ENCODE peak calls at places on chromosomes 2 and 18, in four cellular contexts. I, P, Z and M are unnamed samples. For H3K4me1 and H3K79me2, the result is how much of the 10 kb centered on the place peaks cover.

GRCh38 chr18:61531182-61531581 is 198.0 kb downstream of the CDH20 start:
- DNase-seq in I (no peak), Z (no peak), P (no peak), M (no peak)

GRCh38 chr18:42654561-42654960 is 460.9 kb downstream of the RIT2 start:
- DNase-seq in I (no peak), P (peak), Z (no peak), M (no peak)

GRCh38 chr2:152558174-152559091 is 158.8 kb downstream of the PRPF40A start:
- DNase-seq in I (no peak), P (peak), Z (no peak), M (no peak)

GRCh38 chr18:39870586-39870985 is 2084.4 kb upstream of the PIK3C3 start:
- DNase-seq in Z (no peak), P (no peak), I (no peak), M (no peak)

GRCh38 chr2:240458900-240459391 is 23.5 kb downstream of the GPC1 start:
- DNase-seq in P (no peak), I (no peak), Z (no peak), M (no peak)

GRCh38 chr2:212488611-212489010 is 50.0 kb downstream of the ERBB4 start:
- DNase-seq in P (no peak), I (no peak), Z (no peak), M (no peak)

GRCh38 chr2:75053484-75054112 is 95.2 kb downstream of the POLE4 start:
- DNase-seq in I (peak), Z (peak), P (no peak), M (peak)

GRCh38 chr18:80147418-80148315 is 38.6 kb downstream of the ADNP2 start:
- DNase-seq in P (peak), Z (peak), I (peak), M (peak)

GRCh38 chr2:209476367-209477191 is 52.7 kb downstream of the MAP2 start:
- DNase-seq in P (peak), I (no peak), Z (no peak), M (no peak)

GRCh38 chr18:51582551-51582950 is 385.1 kb upstream of the MEX3C start:
- DNase-seq in Z (no peak), I (no peak), P (no peak), M (no peak)

GRCh38 chr2:85255813-85256581 is 71.8 kb downstream of the TGOLN2 start:
- DNase-seq in P (peak), I (no peak), Z (peak), M (no peak)

GRCh38 chr2:23009545-23010149 is 375.3 kb upstream of the KLHL29 start:
- DNase-seq in P (peak), Z (no peak), I (no peak), M (no peak)

GRCh38 chr2:216202602-216203250 is 93.6 kb downstream of the XRCC5 start:
- DNase-seq in Z (no peak), I (no peak), P (no peak), M (no peak)

GRCh38 chr2:30037016-30037415 is 109.8 kb upstream of the YPEL5 start:
- DNase-seq in P (no peak), Z (no peak), I (no peak), M (no peak)

GRCh38 chr18:8424481-8424880 is 184.8 kb upstream of the RAB12 start:
- DNase-seq in I (no peak), P (no peak), Z (no peak), M (no peak)

GRCh38 chr2:10307561-10308156 is 5.0 kb downstream of the HPCAL1 start:
- DNase-seq in I (no peak), P (no peak), Z (no peak), M (no peak)

GRCh38 chr2:177254433-177255226 is 9.9 kb downstream of the NFE2L2 start:
- DNase-seq in P (no peak), I (no peak), Z (peak), M (no peak)

GRCh38 chr2:129058981-129059380 is 740.3 kb upstream of the HS6ST1 start:
- DNase-seq in Z (no peak), I (no peak), P (no peak), M (no peak)

GRCh38 chr2:160207804-160208661 is 8.0 kb upstream of the ITGB6 start:
- DNase-seq in Z (no peak), P (peak), I (no peak), M (no peak)

GRCh38 chr2:160213511-160213910 is 13.4 kb upstream of the ITGB6 start:
- DNase-seq in Z (no peak), I (no peak), P (no peak), M (no peak)

GRCh38 chr2:160208662-160209229 is 8.7 kb upstream of the ITGB6 start:
- DNase-seq in P (no peak), Z (no peak), I (no peak), M (no peak)

GRCh38 chr2:160209457-160209856 is 9.4 kb upstream of the ITGB6 start:
- DNase-seq in I (no peak), Z (no peak), P (peak), M (no peak)

GRCh38 chr2:160210599-160211138 is 10.6 kb upstream of the ITGB6 start:
- DNase-seq in I (peak), P (no peak), Z (peak), M (peak)
- H3K4me1 ChIP-seq in I (under half), P (half or more), Z (under half), M (under half)

GRCh38 chr18:35491689-35492077 is 6.1 kb downstream of the INO80C start:
- DNase-seq in I (no peak), Z (peak), P (no peak), M (no peak)

GRCh38 chr18:35497006-35497333 is 790 bp downstream of the INO80C start:
- DNase-seq in P (peak), I (no peak), Z (no peak), M (no peak)

GRCh38 chr18:35494281-35494825 is 3.4 kb downstream of the INO80C start:
- DNase-seq in I (no peak), Z (no peak), P (no peak), M (no peak)

GRCh38 chr18:35497334-35498197 is at the start of gene INO80C:
- DNase-seq in P (peak), I (peak), Z (peak), M (peak)

DNA sequence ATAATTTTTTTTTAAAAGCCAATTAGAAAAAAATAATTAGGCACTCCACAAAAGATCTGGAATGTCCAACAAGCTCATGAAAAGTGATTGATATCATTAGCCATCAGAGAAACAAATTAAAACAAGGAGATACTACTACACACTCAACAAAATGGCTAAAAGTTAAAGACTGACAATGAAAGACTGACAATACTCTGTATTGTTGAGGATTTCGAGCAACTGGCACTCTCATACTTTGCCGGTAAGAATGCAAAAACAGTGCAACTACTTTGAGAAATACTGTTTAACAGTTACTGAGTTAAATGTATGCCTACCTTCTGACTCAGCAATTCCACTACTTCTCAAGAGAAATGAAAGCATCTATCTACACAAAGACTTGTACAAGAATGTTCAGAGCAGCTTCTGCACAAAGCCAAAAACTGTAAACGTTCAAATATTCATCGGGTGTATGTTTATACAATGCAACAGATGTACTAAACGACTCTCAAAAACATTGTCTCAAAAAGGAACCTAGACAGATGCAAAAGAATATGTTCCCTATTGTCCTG is 1.9 kb downstream of the INO80C start:
- DNase-seq in I (no peak), Z (no peak), P (peak), M (no peak)
- H3K79me2 ChIP-seq in I (under half), Z (under half), P (half or more), M (under half)

GRCh38 chr18:9851511-9851910 is 34.3 kb upstream of the TXNDC2 start:
- DNase-seq in P (no peak), I (no peak), Z (no peak), M (no peak)
- H3K4me1 ChIP-seq in P (under half), I (under half), Z (under half), M (under half)

GRCh38 chr18:48724455-48724854 is 185.6 kb downstream of the CTIF start:
- DNase-seq in I (no peak), Z (no peak), P (no peak), M (no peak)
- H3K79me2 ChIP-seq in I (under half), Z (under half), P (under half), M (under half)